ENCODE peak calls at places on chromosomes 6 and 20, in six cellular contexts. E is GM12891, K is GM12878, Z is H1, U is K562, F is HepG2. T is an unnamed sample.

GRCh38 chr20:36344517-36345132 is 38.5 kb downstream of the DLGAP4 start:
- DNase-seq in E (no peak), F (peak), U (peak), Z (peak), K (no peak), T (no peak)

GRCh38 chr6:21887301-21888185 is 294.0 kb downstream of the SOX4 start:
- DNase-seq in E (no peak), U (no peak), F (peak), Z (no peak), K (no peak), T (no peak)

GRCh38 chr6:160808263-160808662 is 106.2 kb downstream of the PLG start:
- DNase-seq in Z (no peak), U (no peak), E (no peak), K (no peak), F (no peak), T (no peak)

GRCh38 chr6:35096129-35096852 is 44.8 kb downstream of the TCP11 start:
- DNase-seq in U (peak), E (no peak), K (no peak), F (peak), Z (no peak), T (no peak)

GRCh38 chr20:35223941-35224340 is 2.5 kb upstream of the MMP24 start:
- DNase-seq in E (no peak), F (no peak), K (no peak), U (no peak), Z (no peak), T (no peak)

GRCh38 chr6:137845460-137845859 is 21.6 kb upstream of the TNFAIP3 start:
- DNase-seq in E (no peak), K (no peak), F (peak), U (peak), Z (no peak), T (no peak)

GRCh38 chr6:10894958-10895357 is 8.1 kb downstream of the SYCP2L start:
- DNase-seq in Z (no peak), U (no peak), K (no peak), E (no peak), F (no peak), T (no peak)

GRCh38 chr20:3887870-3888614 is 1.1 kb upstream of the PANK2 start:
- DNase-seq in Z (no peak), K (no peak), F (no peak), U (no peak), E (no peak), T (no peak)

GRCh38 chr20:34283844-34284243 is 19.3 kb downstream of the AHCY start:
- DNase-seq in U (no peak), F (no peak), K (no peak), E (no peak), Z (no peak), T (no peak)

GRCh38 chr6:137013738-137014602 is 30.8 kb downstream of the IL20RA start:
- DNase-seq in U (peak), F (peak), E (no peak), K (no peak), Z (no peak), T (no peak)

GRCh38 chr6:153045271-153045670 is 42.8 kb upstream of the MTRF1L start:
- DNase-seq in K (no peak), Z (no peak), U (no peak), F (no peak), E (no peak), T (no peak)

GRCh38 chr20:64049060-64049886 is at the start of gene SOX18:
- DNase-seq in F (no peak), E (no peak), U (peak), Z (no peak), K (no peak), T (no peak)

GRCh38 chr6:109834131-109834530 is 143.0 kb downstream of the FIG4 start:
- DNase-seq in U (no peak), Z (no peak), E (no peak), F (no peak), K (no peak), T (no peak)

GRCh38 chr20:44586986-44587980 is 4.9 kb downstream of the PKIG start:
- DNase-seq in E (no peak), Z (no peak), K (no peak), F (no peak), U (no peak), T (no peak)

GRCh38 chr20:53794529-53795115 is 201.0 kb upstream of the ZNF217 start:
- DNase-seq in K (no peak), F (no peak), U (no peak), E (no peak), Z (no peak), T (no peak)

GRCh38 chr6:72554203-72554564 is 67.7 kb upstream of the KCNQ5 start:
- DNase-seq in U (no peak), Z (no peak), K (no peak), E (no peak), F (no peak), T (no peak)

GRCh38 chr20:3000852-3001523 is 42.4 kb upstream of the GNRH2 start:
- DNase-seq in K (no peak), Z (no peak), E (no peak), F (no peak), U (peak), T (no peak)

GRCh38 chr20:3716195-3716834 is 3.9 kb upstream of the SIGLEC1 start:
- DNase-seq in E (no peak), U (peak), F (peak), Z (peak), K (no peak), T (no peak)

DNA sequence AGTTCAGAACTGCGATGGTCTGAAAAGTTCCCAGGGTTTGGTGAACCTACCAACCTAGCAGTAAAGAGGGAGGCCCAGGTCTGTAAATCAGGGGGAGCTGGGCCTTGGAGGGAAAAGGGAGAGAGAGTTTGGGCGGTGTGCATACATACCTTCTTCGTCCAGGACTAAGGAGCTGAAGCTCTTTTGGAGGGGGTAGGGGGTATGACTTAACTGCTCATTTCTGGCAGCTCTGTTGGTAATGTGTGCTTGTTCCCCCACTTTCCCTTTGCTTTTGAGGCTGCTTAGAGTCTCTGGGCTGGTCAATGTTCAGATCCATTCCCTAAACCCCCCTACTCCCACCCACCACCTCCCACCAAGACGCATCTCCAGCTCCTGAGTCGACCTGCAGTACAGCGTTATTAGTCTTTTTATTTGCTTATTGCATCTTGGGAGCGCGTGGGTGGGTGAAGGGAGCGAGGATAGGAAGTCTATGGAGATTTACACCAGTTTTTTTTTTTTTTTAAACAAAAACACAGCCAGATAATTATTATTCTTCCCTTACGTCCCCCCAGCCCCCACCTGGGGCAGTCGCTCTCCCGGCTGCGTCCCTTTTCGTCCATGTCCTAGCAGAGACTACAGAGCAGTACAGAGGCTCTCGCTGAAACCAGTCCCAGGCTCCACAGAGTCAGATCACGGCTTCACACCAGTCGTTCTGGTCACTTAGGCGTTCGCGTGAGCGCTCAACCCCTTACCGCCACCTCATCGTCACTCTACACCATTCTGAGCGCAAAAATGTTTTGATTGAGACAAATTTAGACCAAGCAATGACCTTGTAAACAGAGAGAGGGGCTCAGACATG is 894 bp upstream of the PRRT1 start:
- DNase-seq in K (no peak), F (no peak), U (peak), E (no peak), Z (no peak), T (no peak)
- TF ChIP-seq POLR2A in K (no peak), F (no peak), U (no peak), E (no peak), Z (no peak), T (no peak)

DNA sequence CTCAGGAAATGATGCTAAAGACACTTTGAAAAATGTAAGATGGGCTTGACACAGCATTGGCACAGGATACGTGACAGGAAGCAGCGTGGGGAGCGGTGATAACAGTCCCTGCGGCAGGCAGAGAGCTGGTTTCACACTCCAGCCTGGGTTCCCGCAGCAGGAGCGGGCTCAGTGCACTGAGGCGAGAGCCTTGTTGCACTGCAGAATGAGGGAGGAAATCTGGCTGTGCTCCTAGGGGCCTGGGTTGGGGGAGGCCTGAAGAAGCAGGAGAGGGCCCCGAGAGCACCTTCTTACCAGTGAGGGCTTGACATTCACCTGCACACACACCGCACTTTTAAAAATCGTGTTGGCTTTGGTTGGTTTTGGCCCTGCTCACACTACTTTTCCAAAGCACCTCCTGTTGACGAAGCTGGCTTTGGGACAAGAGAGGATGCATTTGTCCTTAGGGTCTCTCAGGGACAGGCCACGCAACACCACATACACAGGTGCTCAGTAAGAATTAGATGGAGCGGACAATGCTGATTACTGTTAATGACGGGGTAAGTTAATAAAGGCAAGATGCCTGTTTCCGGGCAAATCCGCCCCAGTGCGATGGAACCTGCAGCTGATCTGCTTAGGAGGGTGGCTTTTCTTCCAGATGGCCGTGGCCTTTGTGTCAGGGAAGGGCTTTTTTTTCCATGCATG is 49.4 kb upstream of the ARMC2 start:
- DNase-seq in U (no peak), F (no peak), E (no peak), K (no peak), Z (no peak), T (no peak)
- TF ChIP-seq TAF1 in U (no peak), F (no peak), E (no peak), K (no peak), Z (no peak), T (no peak)

GRCh38 chr20:49750611-49751396 is 37.1 kb upstream of the B4GALT5 start:
- DNase-seq in E (peak), U (no peak), K (peak), Z (no peak), F (no peak), T (no peak)

GRCh38 chr20:49752504-49752903 is 38.8 kb upstream of the B4GALT5 start:
- DNase-seq in E (no peak), K (no peak), U (no peak), F (no peak), Z (no peak), T (no peak)

GRCh38 chr20:49748525-49748838 is 34.8 kb upstream of the B4GALT5 start:
- DNase-seq in U (no peak), E (no peak), F (no peak), Z (no peak), K (no peak), T (no peak)

GRCh38 chr20:49751397-49751735 is 37.7 kb upstream of the B4GALT5 start:
- DNase-seq in K (no peak), F (no peak), Z (no peak), U (no peak), E (no peak), T (no peak)

DNA sequence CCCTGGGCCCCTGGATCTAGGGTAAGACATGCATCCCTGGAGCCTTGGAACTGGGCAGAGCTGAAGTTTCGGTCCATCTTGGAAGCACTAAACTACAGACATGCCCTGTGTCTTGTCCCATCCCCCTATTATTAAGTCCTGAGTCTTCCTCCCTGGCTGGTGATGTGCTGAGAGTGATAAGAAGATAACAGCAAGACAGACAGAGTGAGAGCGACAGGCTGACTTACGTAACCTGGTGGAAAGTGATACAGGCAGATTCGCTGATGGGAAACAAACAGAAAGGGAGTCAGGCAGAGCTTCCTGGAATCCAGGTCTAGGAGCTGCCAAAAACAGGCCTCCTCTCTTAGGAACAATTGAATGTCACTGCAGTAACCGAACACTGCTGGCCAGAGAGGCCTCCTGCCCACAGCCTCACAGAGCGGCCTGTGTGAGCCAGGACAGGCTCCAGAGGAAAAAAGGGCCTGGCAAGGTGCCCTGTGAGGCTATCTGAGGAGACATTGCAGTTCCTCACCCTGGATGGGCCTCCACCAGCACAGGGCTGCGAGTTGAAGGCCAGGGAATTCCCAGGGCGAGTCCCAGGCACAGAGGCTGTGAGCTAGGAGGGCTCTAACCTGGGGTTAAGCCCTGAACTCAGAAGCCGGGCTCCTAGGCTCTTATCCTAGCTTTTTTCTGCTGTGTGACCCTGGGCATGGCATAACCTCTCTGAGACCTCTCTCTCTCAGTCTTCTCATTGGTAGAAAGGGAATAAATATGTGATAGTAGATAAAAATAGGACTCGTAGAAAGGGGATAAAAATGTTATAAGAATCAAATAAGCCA is 34.2 kb upstream of the B4GALT5 start:
- DNase-seq in U (no peak), K (no peak), Z (no peak), F (peak), E (no peak), T (no peak)
- TF ChIP-seq POLR2AphosphoS5 in U (no peak), K (no peak), Z (no peak), F (no peak), E (no peak), T (no peak)

GRCh38 chr6:7106752-7107577 is 796 bp upstream of the RREB1 start:
- DNase-seq in U (peak), F (no peak), E (peak), Z (peak), K (no peak), T (peak)
- TF ChIP-seq POLR2A in U (peak), F (no peak), E (no peak), Z (peak), K (peak), T (peak)

GRCh38 chr20:50547956-50548355 is 37.8 kb downstream of the PTPN1 start:
- DNase-seq in K (no peak), F (no peak), E (no peak), Z (no peak), U (no peak), T (no peak)

GRCh38 chr20:50545123-50545522 is 34.9 kb downstream of the PTPN1 start:
- DNase-seq in Z (peak), E (no peak), U (no peak), F (no peak), K (no peak), T (no peak)

GRCh38 chr20:50548396-50548795 is 38.2 kb downstream of the PTPN1 start:
- DNase-seq in E (no peak), F (no peak), K (no peak), Z (no peak), U (no peak), T (no peak)

GRCh38 chr20:50543326-50543725 is 33.1 kb downstream of the PTPN1 start:
- DNase-seq in U (no peak), Z (no peak), E (no peak), K (no peak), F (no peak), T (no peak)

GRCh38 chr20:50546729-50547314 is 36.6 kb downstream of the PTPN1 start:
- DNase-seq in E (no peak), F (no peak), Z (no peak), U (no peak), K (no peak), T (no peak)
- TF ChIP-seq TAF1 in E (no peak), F (no peak), Z (no peak), U (no peak), K (no peak), T (no peak)

GRCh38 chr6:147531321-147531720 is 22.8 kb downstream of the SAMD5 start:
- DNase-seq in U (no peak), K (no peak), F (no peak), E (no peak), Z (no peak), T (no peak)
- TF ChIP-seq POLR2AphosphoS5 in U (no peak), K (no peak), F (no peak), E (no peak), Z (no peak), T (no peak)

GRCh38 chr20:62860391-62860923 is 1.2 kb downstream of the TCFL5 start:
- DNase-seq in Z (no peak), E (no peak), K (no peak), U (no peak), F (peak), T (no peak)
- TF ChIP-seq POLR2A in Z (no peak), E (no peak), K (no peak), U (no peak), F (no peak), T (no peak)

GRCh38 chr20:48630342-48631075 is 197.3 kb downstream of the PREX1 start:
- DNase-seq in Z (peak), K (no peak), E (no peak), U (no peak), F (no peak), T (no peak)
- TF ChIP-seq TAF1 in Z (no peak), K (no peak), E (no peak), U (no peak), F (no peak), T (no peak)

GRCh38 chr20:41079066-41079465 is 50.4 kb downstream of the TOP1 start:
- DNase-seq in F (no peak), K (no peak), Z (no peak), U (no peak), E (no peak), T (no peak)
- TF ChIP-seq POLR2AphosphoS5 in F (no peak), K (no peak), Z (no peak), U (no peak), E (no peak), T (no peak)

T was measured in GM12892.